ENCODE peak calls at places on chromosome 3, in eight cellular contexts. One of them, this sample, is unnamed.

GRCh38 chr3:23580337-23580736 is 225.4 kb upstream of the UBE2E1 start:
- DNase-seq in GM12865: no peak
- DNase-seq in HS-27A: no peak
- DNase-seq in brain microvascular endothelial cell: peak; percentile 59
- DNase-seq in psoas muscle: no peak
- DNase-seq in stimulated activated CD4-positive, alpha-beta T cell treated with anti-CD3 and anti-CD28 coated beads, Interleukin-15, amount 100 ng/mL, for 1 hour: no peak
- DNase-seq in mucosa of descending colon: no peak
- DNase-seq in activated T-cell treated with anti-CD3 and anti-CD28 coated beads for 4 hours: no peak
- DNase-seq in this sample: no peak

GRCh38 chr3:124107491-124107890 is 115.6 kb upstream of the ROPN1 start:
- DNase-seq in GM12865: no peak
- DNase-seq in HS-27A: no peak
- DNase-seq in brain microvascular endothelial cell: no peak
- DNase-seq in psoas muscle: no peak
- DNase-seq in stimulated activated CD4-positive, alpha-beta T cell treated with anti-CD3 and anti-CD28 coated beads, Interleukin-15, amount 100 ng/mL, for 1 hour: no peak
- DNase-seq in mucosa of descending colon: no peak
- DNase-seq in activated T-cell treated with anti-CD3 and anti-CD28 coated beads for 4 hours: no peak
- DNase-seq in this sample: no peak

GRCh38 chr3:62373714-62374333 is 474 bp upstream of the FEZF2 start:
- DNase-seq in GM12865: no peak
- DNase-seq in HS-27A: no peak
- DNase-seq in brain microvascular endothelial cell: no peak
- DNase-seq in psoas muscle: no peak
- DNase-seq in stimulated activated CD4-positive, alpha-beta T cell treated with anti-CD3 and anti-CD28 coated beads, Interleukin-15, amount 100 ng/mL, for 1 hour: no peak
- DNase-seq in mucosa of descending colon: no peak
- DNase-seq in activated T-cell treated with anti-CD3 and anti-CD28 coated beads for 4 hours: no peak
- DNase-seq in this sample: no peak

GRCh38 chr3:126213376-126214044 is 33.1 kb upstream of the ALDH1L1 start:
- DNase-seq in GM12865: no peak
- DNase-seq in HS-27A: no peak
- DNase-seq in brain microvascular endothelial cell: no peak
- DNase-seq in psoas muscle: peak; percentile 52
- DNase-seq in stimulated activated CD4-positive, alpha-beta T cell treated with anti-CD3 and anti-CD28 coated beads, Interleukin-15, amount 100 ng/mL, for 1 hour: no peak
- DNase-seq in mucosa of descending colon: no peak
- DNase-seq in activated T-cell treated with anti-CD3 and anti-CD28 coated beads for 4 hours: no peak
- DNase-seq in this sample: peak; percentile 51

GRCh38 chr3:46096336-46096735 is 69.1 kb upstream of the XCR1 start:
- DNase-seq in GM12865: no peak
- DNase-seq in HS-27A: no peak
- DNase-seq in brain microvascular endothelial cell: no peak
- DNase-seq in psoas muscle: no peak
- DNase-seq in stimulated activated CD4-positive, alpha-beta T cell treated with anti-CD3 and anti-CD28 coated beads, Interleukin-15, amount 100 ng/mL, for 1 hour: no peak
- DNase-seq in mucosa of descending colon: no peak
- DNase-seq in activated T-cell treated with anti-CD3 and anti-CD28 coated beads for 4 hours: no peak
- DNase-seq in this sample: no peak

GRCh38 chr3:161100994-161101393 is 4.2 kb downstream of the B3GALNT1 start:
- DNase-seq in GM12865: no peak
- DNase-seq in HS-27A: no peak
- DNase-seq in brain microvascular endothelial cell: no peak
- DNase-seq in psoas muscle: no peak
- DNase-seq in stimulated activated CD4-positive, alpha-beta T cell treated with anti-CD3 and anti-CD28 coated beads, Interleukin-15, amount 100 ng/mL, for 1 hour: no peak
- DNase-seq in mucosa of descending colon: peak; percentile 40
- DNase-seq in activated T-cell treated with anti-CD3 and anti-CD28 coated beads for 4 hours: no peak
- DNase-seq in this sample: no peak

GRCh38 chr3:13125092-13126015 is 52.1 kb upstream of the IQSEC1 start:
- DNase-seq in GM12865: no peak
- DNase-seq in HS-27A: no peak
- DNase-seq in brain microvascular endothelial cell: no peak
- DNase-seq in psoas muscle: no peak
- DNase-seq in stimulated activated CD4-positive, alpha-beta T cell treated with anti-CD3 and anti-CD28 coated beads, Interleukin-15, amount 100 ng/mL, for 1 hour: no peak
- DNase-seq in mucosa of descending colon: no peak
- DNase-seq in activated T-cell treated with anti-CD3 and anti-CD28 coated beads for 4 hours: no peak
- DNase-seq in this sample: no peak

GRCh38 chr3:116077557-116077956 is 367.7 kb downstream of the LSAMP start:
- DNase-seq in GM12865: no peak
- DNase-seq in HS-27A: no peak
- DNase-seq in brain microvascular endothelial cell: no peak
- DNase-seq in psoas muscle: no peak
- DNase-seq in stimulated activated CD4-positive, alpha-beta T cell treated with anti-CD3 and anti-CD28 coated beads, Interleukin-15, amount 100 ng/mL, for 1 hour: no peak
- DNase-seq in mucosa of descending colon: no peak
- DNase-seq in activated T-cell treated with anti-CD3 and anti-CD28 coated beads for 4 hours: no peak
- DNase-seq in this sample: no peak

GRCh38 chr3:39601241-39601640 is 133.8 kb downstream of the MOBP start:
- DNase-seq in GM12865: no peak
- DNase-seq in HS-27A: no peak
- DNase-seq in brain microvascular endothelial cell: no peak
- DNase-seq in psoas muscle: no peak
- DNase-seq in stimulated activated CD4-positive, alpha-beta T cell treated with anti-CD3 and anti-CD28 coated beads, Interleukin-15, amount 100 ng/mL, for 1 hour: no peak
- DNase-seq in mucosa of descending colon: no peak
- DNase-seq in activated T-cell treated with anti-CD3 and anti-CD28 coated beads for 4 hours: no peak
- DNase-seq in this sample: peak; percentile 49

GRCh38 chr3:36075491-36075890 is 304.8 kb upstream of the STAC start:
- DNase-seq in GM12865: no peak
- DNase-seq in HS-27A: no peak
- DNase-seq in brain microvascular endothelial cell: peak; percentile 1
- DNase-seq in psoas muscle: no peak
- DNase-seq in stimulated activated CD4-positive, alpha-beta T cell treated with anti-CD3 and anti-CD28 coated beads, Interleukin-15, amount 100 ng/mL, for 1 hour: no peak
- DNase-seq in mucosa of descending colon: no peak
- DNase-seq in activated T-cell treated with anti-CD3 and anti-CD28 coated beads for 4 hours: no peak
- DNase-seq in this sample: no peak

GRCh38 chr3:102791641-102792589 is 357.1 kb downstream of the ZPLD1 start:
- DNase-seq in GM12865: no peak
- DNase-seq in HS-27A: no peak
- DNase-seq in brain microvascular endothelial cell: no peak
- DNase-seq in psoas muscle: no peak
- DNase-seq in stimulated activated CD4-positive, alpha-beta T cell treated with anti-CD3 and anti-CD28 coated beads, Interleukin-15, amount 100 ng/mL, for 1 hour: no peak
- DNase-seq in mucosa of descending colon: no peak
- DNase-seq in activated T-cell treated with anti-CD3 and anti-CD28 coated beads for 4 hours: no peak
- DNase-seq in this sample: no peak

GRCh38 chr3:128504957-128505730 is 12.1 kb upstream of the GATA2 start:
- DNase-seq in GM12865: no peak
- DNase-seq in HS-27A: no peak
- DNase-seq in brain microvascular endothelial cell: no peak
- DNase-seq in psoas muscle: no peak
- DNase-seq in stimulated activated CD4-positive, alpha-beta T cell treated with anti-CD3 and anti-CD28 coated beads, Interleukin-15, amount 100 ng/mL, for 1 hour: no peak
- DNase-seq in mucosa of descending colon: no peak
- DNase-seq in activated T-cell treated with anti-CD3 and anti-CD28 coated beads for 4 hours: no peak
- DNase-seq in this sample: peak; percentile 11

GRCh38 chr3:128323206-128324081 is 143.2 kb downstream of the DNAJB8 start:
- DNase-seq in GM12865: no peak
- DNase-seq in HS-27A: no peak
- DNase-seq in brain microvascular endothelial cell: no peak
- DNase-seq in psoas muscle: no peak
- DNase-seq in stimulated activated CD4-positive, alpha-beta T cell treated with anti-CD3 and anti-CD28 coated beads, Interleukin-15, amount 100 ng/mL, for 1 hour: no peak
- DNase-seq in mucosa of descending colon: no peak
- DNase-seq in activated T-cell treated with anti-CD3 and anti-CD28 coated beads for 4 hours: no peak
- DNase-seq in this sample: peak; percentile 28